ENCODE peak calls at places on chromosomes 13 and 19, in six cellular contexts. U, S, P, K, V and O are unnamed samples.

GRCh38 chr19:55179570-55180484 is at the start of gene SYT5:
- DNase-seq in K (no peak), P (no peak), V (peak; percentile 93), U (no peak), S (peak; percentile 46), O (peak; percentile 54)

GRCh38 chr13:44932850-44933251 is 56.4 kb downstream of the NUFIP1 start:
- DNase-seq in U (no peak), V (no peak), K (no peak), S (no peak), P (no peak), O (no peak)

GRCh38 chr13:35720690-35721554 is 244.4 kb upstream of the MAB21L1 start:
- DNase-seq in V (peak; percentile 76), P (peak; percentile 31), S (peak; percentile 42), K (no peak), U (no peak), O (peak; percentile 70)

GRCh38 chr13:102293723-102294122 is 108.1 kb downstream of the FGF14 start:
- DNase-seq in U (no peak), K (no peak), V (no peak), P (no peak), S (no peak), O (no peak)

GRCh38 chr19:48900477-48901452 is 653 bp downstream of the NUCB1 start:
- DNase-seq in S (no peak), K (no peak), V (peak; percentile 61), P (no peak), U (no peak), O (peak; percentile 54)

GRCh38 chr13:107157272-107157671 is 589.3 kb upstream of the ARGLU1 start:
- DNase-seq in V (no peak), S (no peak), P (no peak), K (no peak), U (no peak), O (no peak)

GRCh38 chr13:37747071-37747612 is 122.4 kb downstream of the TRPC4 start:
- DNase-seq in U (no peak), K (no peak), S (no peak), P (no peak), V (no peak), O (no peak)

GRCh38 chr13:25982908-25983307 is 68.9 kb downstream of the SHISA2 start:
- DNase-seq in K (no peak), V (no peak), S (no peak), P (no peak), U (no peak), O (no peak)

GRCh38 chr19:4474504-4475136 is 2.5 kb downstream of the HDGFL2 start:
- DNase-seq in K (no peak), V (peak; percentile 47), U (no peak), S (no peak), P (no peak), O (no peak)

GRCh38 chr19:39568604-39569003 is 28.6 kb upstream of the EID2 start:
- DNase-seq in S (no peak), K (no peak), P (no peak), U (no peak), V (no peak), O (no peak)

GRCh38 chr19:55156202-55157063 is 1.1 kb downstream of the TNNI3 start:
- DNase-seq in P (peak; percentile 55), V (peak; percentile 93), S (peak; percentile 74), U (no peak), K (no peak), O (no peak)

GRCh38 chr19:35144600-35145436 is 1.8 kb downstream of the FXYD7 start:
- DNase-seq in V (peak; percentile 87), S (peak; percentile 84), U (no peak), K (no peak), P (no peak), O (peak; percentile 49)

GRCh38 chr19:55675661-55676354 is 782 bp downstream of the EPN1 start:
- DNase-seq in K (no peak), V (no peak), U (no peak), S (no peak), P (no peak), O (no peak)

GRCh38 chr19:33458171-33458633 is 63.4 kb downstream of the PEPD start:
- DNase-seq in P (peak; percentile 10), S (no peak), V (no peak), K (no peak), U (no peak), O (no peak)

GRCh38 chr19:48511800-48512503 is at the start of gene LMTK3:
- DNase-seq in S (peak; percentile 55), V (peak; percentile 75), U (no peak), P (no peak), K (no peak), O (peak; percentile 33)

GRCh38 chr19:7914598-7915045 is at the start of gene TGFBR3L:
- DNase-seq in P (no peak), S (no peak), U (no peak), V (no peak), K (no peak), O (peak; percentile 29)

GRCh38 chr13:22312405-22312803 is 641.5 kb downstream of the FGF9 start:
- DNase-seq in U (no peak), K (no peak), V (no peak), P (no peak), S (no peak), O (no peak)

GRCh38 chr19:54804101-54804500 is 691 bp downstream of the KIR2DL4 start:
- DNase-seq in K (peak; percentile 42), V (no peak), S (no peak), U (no peak), P (no peak), O (no peak)

GRCh38 chr19:34475026-34475974 is 6.3 kb upstream of the WTIP start:
- DNase-seq in P (no peak), U (no peak), V (no peak), K (no peak), S (no peak), O (no peak)

GRCh38 chr19:38690832-38691231 is 43.4 kb downstream of the ACTN4 start:
- DNase-seq in P (no peak), S (no peak), K (no peak), U (no peak), V (no peak), O (no peak)

GRCh38 chr19:46878613-46879375 is 18.0 kb downstream of the ARHGAP35 start:
- DNase-seq in P (no peak), V (no peak), U (no peak), K (no peak), S (no peak), O (no peak)

GRCh38 chr19:21482863-21483276 is 22.5 kb upstream of the ZNF429 start:
- DNase-seq in V (peak; percentile 32), S (peak; percentile 48), U (no peak), K (no peak), P (peak; percentile 44), O (peak; percentile 54)

GRCh38 chr19:33297401-33298145 is 4.8 kb downstream of the CEBPA start:
- DNase-seq in V (no peak), K (no peak), P (peak; percentile 21), U (no peak), S (no peak), O (peak; percentile 5)

DNA sequence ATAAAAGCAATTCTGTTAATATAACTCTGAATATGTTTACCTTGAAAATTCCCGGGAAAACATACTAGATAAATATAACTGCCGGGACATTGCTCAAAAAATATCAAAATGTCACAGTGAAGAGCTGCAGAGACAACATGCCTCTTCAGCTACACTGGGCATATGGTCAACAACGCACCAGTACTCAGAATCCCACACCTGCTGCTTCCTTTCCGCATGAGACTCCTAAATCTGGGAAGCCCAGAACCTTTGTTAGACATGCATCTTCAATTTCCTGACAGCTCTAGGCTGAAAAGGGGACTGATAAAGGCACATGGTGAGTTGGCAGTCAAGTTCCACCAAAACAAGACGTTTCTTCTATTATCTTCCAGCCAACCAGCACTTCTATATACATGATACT is 53.7 kb downstream of the USP12 start:
- DNase-seq in P (no peak), S (no peak), K (no peak), U (no peak), V (no peak), O (no peak)
- TF ChIP-seq EP300 in P (no peak), S (no peak), K (no peak), U (no peak), V (no peak), O (no peak)

GRCh38 chr19:57867868-57868492 is 18.3 kb downstream of the ZNF587 start:
- DNase-seq in P (no peak), U (no peak), K (no peak), V (no peak), S (no peak), O (no peak)

GRCh38 chr19:57870225-57870624 is 18.6 kb downstream of the ZNF814 start:
- DNase-seq in U (no peak), K (no peak), S (no peak), P (no peak), V (no peak), O (no peak)

GRCh38 chr19:57872450-57872849 is 16.4 kb downstream of the ZNF814 start:
- DNase-seq in P (no peak), S (no peak), V (no peak), K (no peak), U (no peak), O (no peak)
- H3K36me3 ChIP-seq in P (peaks cover 21% of the 10 kb centered on the region), S (no peaks in the 10 kb centered on the region), V (peaks cover 5% of the 10 kb centered on the region), K (peaks cover 49% of the 10 kb centered on the region), U (peaks cover 55% of the 10 kb centered on the region), O (peaks cover 2% of the 10 kb centered on the region)

GRCh38 chr19:57664269-57665127 is 4.2 kb upstream of the ZSCAN4 start:
- DNase-seq in S (peak; percentile 48), V (peak; percentile 52), K (no peak), P (peak; percentile 31), U (no peak), O (peak; percentile 64)
- TF ChIP-seq EP300 in S (no peak), V (no peak), K (no peak), P (no peak), U (no peak), O (no peak)

GRCh38 chr19:52066258-52066866 is 17.7 kb upstream of the ZNF432 start:
- DNase-seq in U (no peak), K (no peak), V (no peak), S (no peak), P (no peak), O (no peak)
- H3K36me3 ChIP-seq in U (peaks cover 100% of the 10 kb centered on the region), K (peaks cover 95% of the 10 kb centered on the region), V (peaks cover 45% of the 10 kb centered on the region), S (peaks cover 7% of the 10 kb centered on the region), P (peaks cover 65% of the 10 kb centered on the region), O (no peaks in the 10 kb centered on the region)